ENCODE peak calls at places on chromosome 13, in eight cellular contexts. M is neural crest cell, A is HCT116, L is omental fat pad, J is NB4, D is PC-9, R is AG10803, Z is ovary. N is an unnamed sample.

GRCh38 chr13:113976711-113977684 is 3.1 kb upstream of the C13orf46 start:
- DNase-seq in D (peak), L (no peak), M (no peak), J (no peak), R (peak), Z (peak), A (no peak), N (no peak)

GRCh38 chr13:94617389-94618000 is 15.8 kb downstream of the GPR180 start:
- DNase-seq in D (no peak), M (no peak), L (no peak), Z (no peak), J (peak), A (no peak), R (peak), N (no peak)

GRCh38 chr13:27622102-27622820 is 569 bp downstream of the POLR1D start:
- DNase-seq in A (no peak), L (no peak), M (no peak), J (no peak), D (no peak), Z (no peak), R (peak), N (no peak)

GRCh38 chr13:79686441-79686840 is 205.5 kb downstream of the NDFIP2 start:
- DNase-seq in R (no peak), L (no peak), Z (no peak), A (no peak), M (no peak), D (no peak), J (no peak), N (no peak)

GRCh38 chr13:94464771-94465170 is 14.7 kb downstream of the DCT start:
- DNase-seq in R (no peak), J (no peak), D (no peak), Z (no peak), L (no peak), A (no peak), M (no peak), N (no peak)

GRCh38 chr13:21123956-21124355 is 52.4 kb downstream of the SKA3 start:
- DNase-seq in Z (no peak), M (no peak), J (no peak), R (no peak), D (no peak), A (no peak), L (no peak), N (no peak)

GRCh38 chr13:110409581-110409992 is 102.5 kb downstream of the COL4A2 start:
- DNase-seq in A (no peak), L (no peak), Z (no peak), D (peak), J (no peak), M (no peak), R (no peak), N (no peak)

GRCh38 chr13:108230377-108230776 is 12.2 kb downstream of the ABHD13 start:
- DNase-seq in D (no peak), L (no peak), J (no peak), A (no peak), M (no peak), R (no peak), Z (no peak), N (no peak)

GRCh38 chr13:100517135-100517534 is 71.5 kb downstream of the GGACT start:
- DNase-seq in Z (no peak), L (no peak), J (no peak), D (no peak), R (no peak), A (no peak), M (no peak), N (no peak)

GRCh38 chr13:60431108-60431700 is 34.2 kb downstream of the TDRD3 start:
- DNase-seq in J (peak), Z (no peak), L (no peak), A (peak), D (no peak), M (no peak), R (peak), N (peak)

GRCh38 chr13:52845334-52845761 is 3.1 kb downstream of the PCDH8 start:
- DNase-seq in D (no peak), A (no peak), R (no peak), L (no peak), Z (no peak), M (peak), J (peak), N (no peak)
- TF ChIP-seq CTCF in D (no peak), A (no peak), R (no peak), L (no peak), Z (no peak), M (peak), J (no peak), N (peak)

DNA sequence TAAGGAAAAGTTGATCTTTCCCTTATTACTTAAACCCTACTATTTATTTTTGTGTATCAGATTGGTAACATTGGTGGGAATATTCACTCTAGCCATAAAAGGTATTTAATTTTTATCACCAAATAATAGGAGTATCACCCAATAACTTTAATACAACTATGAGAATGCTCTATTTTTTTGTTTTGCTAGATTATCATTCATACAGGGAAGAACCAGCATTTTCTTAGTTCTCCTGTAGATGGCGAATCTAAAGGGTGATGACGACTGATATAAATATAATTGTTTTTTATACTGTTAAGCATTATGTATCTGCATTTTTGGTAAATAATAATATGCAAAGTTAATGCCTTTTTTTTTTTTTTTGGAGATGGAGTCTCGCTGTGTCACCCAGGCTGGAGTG is 7.9 kb upstream of the FRY start:
- DNase-seq in J (peak), Z (no peak), D (no peak), M (no peak), A (no peak), L (no peak), R (no peak), N (no peak)
- TF ChIP-seq CTCF in J (peak), Z (no peak), D (peak), M (peak), A (peak), L (no peak), R (peak), N (no peak)

GRCh38 chr13:47598340-47598911 is 402.6 kb downstream of the SUCLA2 start:
- DNase-seq in Z (no peak), A (no peak), M (no peak), R (peak), J (no peak), D (no peak), L (no peak), N (no peak)

GRCh38 chr13:47592256-47592655 is 408.8 kb downstream of the SUCLA2 start:
- DNase-seq in D (no peak), A (no peak), R (no peak), J (no peak), L (no peak), Z (no peak), M (no peak), N (no peak)

DNA sequence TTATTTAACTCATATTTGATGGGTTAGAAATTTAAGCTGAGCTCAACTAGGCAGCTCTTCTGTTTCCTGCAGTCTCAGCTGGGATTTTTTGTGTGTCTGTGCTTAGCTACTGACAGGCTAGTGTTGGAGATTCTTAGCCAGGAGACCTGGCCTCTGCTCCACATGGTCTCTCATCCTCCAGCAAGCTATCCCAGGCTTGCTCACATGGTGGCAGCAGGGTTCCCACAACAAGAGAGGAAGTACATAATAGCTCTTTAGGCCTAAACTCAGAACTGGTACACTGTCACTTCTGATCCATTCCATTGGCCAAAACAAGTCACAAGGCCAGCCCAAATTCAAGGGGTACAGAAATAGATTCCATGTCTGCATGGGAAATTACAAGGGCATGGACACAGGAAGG is 406.2 kb downstream of the SUCLA2 start:
- DNase-seq in R (no peak), D (no peak), L (no peak), M (no peak), A (no peak), Z (no peak), J (peak), N (no peak)
- TF ChIP-seq CTCF in R (no peak), D (no peak), L (no peak), M (peak), A (no peak), Z (no peak), J (peak), N (peak)

GRCh38 chr13:51581148-51581820 is 3.0 kb upstream of the WDFY2 start:
- DNase-seq in D (no peak), M (no peak), R (no peak), L (no peak), J (no peak), A (no peak), Z (no peak), N (no peak)
- TF ChIP-seq CTCF in D (no peak), M (no peak), R (no peak), L (no peak), J (no peak), A (no peak), Z (no peak), N (no peak)